ENCODE peak calls at places on chromosomes 13 and 19, in ten cellular contexts. W, K, C, Y, Q, H, G, N, E and B are unnamed samples.

GRCh38 chr13:105436946-105437345 is 1098.5 kb downstream of the EFNB2 start:
- DNase-seq in K (no peak), C (no peak), E (no peak), W (no peak), Q (no peak), G (no peak), N (no peak), Y (no peak), H (no peak), B (no peak)

GRCh38 chr13:78960881-78961280 is 301.9 kb upstream of the OBI1 start:
- DNase-seq in H (no peak), K (no peak), G (no peak), N (no peak), C (no peak), E (no peak), W (no peak), Q (no peak), Y (no peak), B (no peak)

GRCh38 chr13:34990399-34991224 is 48.5 kb downstream of the NBEA start:
- DNase-seq in W (no peak), H (no peak), Q (no peak), Y (no peak), G (no peak), N (no peak), C (no peak), K (no peak), E (no peak), B (no peak)

GRCh38 chr19:46892252-46893179 is 31.7 kb downstream of the ARHGAP35 start:
- DNase-seq in C (peak), H (no peak), G (no peak), Q (no peak), E (no peak), Y (no peak), N (peak), K (no peak), W (no peak), B (no peak)

GRCh38 chr19:35671818-35672217 is 5.5 kb downstream of the UPK1A start:
- DNase-seq in W (no peak), Q (no peak), C (no peak), G (no peak), K (no peak), N (no peak), E (no peak), Y (no peak), H (no peak), B (no peak)

GRCh38 chr13:42047561-42048322 is 706 bp upstream of the DGKH start:
- DNase-seq in N (peak), W (no peak), H (no peak), C (no peak), Q (peak), E (no peak), Y (peak), K (peak), G (peak), B (peak)

GRCh38 chr13:48828962-48829405 is 146.7 kb upstream of the FNDC3A start:
- DNase-seq in N (peak), Q (no peak), G (peak), E (no peak), H (no peak), W (no peak), K (no peak), Y (no peak), C (peak), B (peak)

GRCh38 chr19:7393934-7394508 is 45.3 kb downstream of the ARHGEF18 start:
- DNase-seq in W (no peak), Y (no peak), H (no peak), N (no peak), C (no peak), K (no peak), Q (no peak), G (no peak), E (no peak), B (no peak)

GRCh38 chr13:81381560-81381959 is 1040.6 kb upstream of the SPRY2 start:
- DNase-seq in E (no peak), K (no peak), G (no peak), N (no peak), H (no peak), Y (no peak), Q (no peak), C (no peak), W (no peak), B (no peak)

GRCh38 chr13:24187185-24187584 is 26.7 kb downstream of the SPATA13 start:
- DNase-seq in G (peak), N (no peak), C (no peak), Q (no peak), W (no peak), H (no peak), K (no peak), E (no peak), Y (no peak), B (no peak)

GRCh38 chr19:46404039-46404883 is 9.1 kb downstream of the CCDC8 start:
- DNase-seq in W (no peak), N (no peak), H (no peak), G (no peak), Q (peak), C (no peak), Y (no peak), E (no peak), K (no peak), B (peak)

GRCh38 chr13:81048026-81048461 is 707.1 kb upstream of the SPRY2 start:
- DNase-seq in W (no peak), H (no peak), G (no peak), Y (no peak), E (no peak), C (no peak), K (no peak), N (peak), Q (no peak), B (no peak)

GRCh38 chr19:34405892-34406660 is 1.9 kb downstream of the PDCD2L start:
- DNase-seq in G (no peak), K (no peak), Q (no peak), W (no peak), H (no peak), C (no peak), Y (no peak), E (no peak), N (no peak), B (no peak)

GRCh38 chr19:6890938-6891337 is 3.6 kb downstream of the ADGRE1 start:
- DNase-seq in E (no peak), N (no peak), Q (no peak), G (peak), W (peak), C (no peak), Y (no peak), H (no peak), K (no peak), B (no peak)

GRCh38 chr13:68970532-68970931 is 1137.1 kb upstream of the ATXN8OS start:
- DNase-seq in H (no peak), Y (no peak), K (no peak), C (no peak), Q (no peak), W (no peak), G (no peak), E (no peak), N (no peak), B (no peak)

GRCh38 chr19:15517778-15518177 is 9.5 kb downstream of the CYP4F22 start:
- DNase-seq in C (no peak), K (no peak), H (no peak), Y (no peak), Q (no peak), W (no peak), G (no peak), N (no peak), E (no peak), B (no peak)

GRCh38 chr13:113489171-113489548 is 1.4 kb downstream of the DCUN1D2 start:
- DNase-seq in K (no peak), Y (no peak), N (no peak), C (no peak), H (no peak), E (no peak), W (no peak), Q (peak), G (no peak), B (no peak)

GRCh38 chr19:42540071-42540553 is 11.8 kb upstream of the CEACAM1 start:
- DNase-seq in E (no peak), N (no peak), Y (no peak), G (no peak), Q (no peak), W (no peak), H (no peak), K (no peak), C (no peak), B (no peak)

GRCh38 chr19:42233638-42234292 is 8.6 kb downstream of the GSK3A start:
- DNase-seq in H (no peak), C (no peak), K (no peak), G (no peak), E (no peak), Q (no peak), W (no peak), Y (no peak), N (no peak), B (no peak)

GRCh38 chr13:109402976-109403375 is 383.4 kb downstream of the IRS2 start:
- DNase-seq in N (no peak), Y (no peak), H (no peak), C (no peak), W (no peak), E (no peak), G (no peak), K (no peak), Q (no peak), B (no peak)

GRCh38 chr13:19178901-19179593 is 2.6 kb downstream of the TUBA3C start:
- DNase-seq in K (no peak), N (no peak), G (no peak), W (no peak), E (no peak), H (no peak), C (no peak), Y (no peak), Q (no peak), B (no peak)